ENCODE peak calls at places on chromosomes 3 and 15, in six cellular contexts. One of them, this sample, is unnamed.

GRCh38 chr3:127542441-127542952 is 48.0 kb downstream of the TPRA1 start:
- DNase-seq in SK-N-SH: no peak
- DNase-seq in K562: no peak
- DNase-seq in HepG2: peak
- DNase-seq in GM12878: no peak
- DNase-seq in H1: no peak
- DNase-seq in this sample: no peak

GRCh38 chr3:106699093-106699492 is 678.1 kb upstream of the CCDC54 start:
- DNase-seq in SK-N-SH: no peak
- DNase-seq in K562: no peak
- DNase-seq in HepG2: no peak
- DNase-seq in GM12878: no peak
- DNase-seq in H1: no peak
- DNase-seq in this sample: no peak

GRCh38 chr3:65730449-65730848 is 308.3 kb downstream of the MAGI1 start:
- DNase-seq in SK-N-SH: no peak
- DNase-seq in K562: no peak
- DNase-seq in HepG2: no peak
- DNase-seq in GM12878: no peak
- DNase-seq in H1: no peak
- DNase-seq in this sample: no peak

GRCh38 chr3:81485444-81485865 is 276.0 kb downstream of the GBE1 start:
- DNase-seq in SK-N-SH: no peak
- DNase-seq in K562: no peak
- DNase-seq in HepG2: no peak
- DNase-seq in GM12878: peak
- DNase-seq in H1: no peak
- DNase-seq in this sample: no peak

GRCh38 chr15:42494998-42495360 is 455 bp upstream of the SNAP23 start:
- DNase-seq in SK-N-SH: peak
- DNase-seq in K562: no peak
- DNase-seq in HepG2: peak
- DNase-seq in GM12878: no peak
- DNase-seq in H1: no peak
- DNase-seq in this sample: no peak

GRCh38 chr3:196431193-196432136 is 762 bp downstream of the UBXN7 start:
- DNase-seq in SK-N-SH: peak
- DNase-seq in K562: peak
- DNase-seq in HepG2: peak
- DNase-seq in GM12878: no peak
- DNase-seq in H1: peak
- DNase-seq in this sample: no peak

GRCh38 chr3:132038198-132038825 is 3.5 kb upstream of the CPNE4 start:
- DNase-seq in SK-N-SH: peak
- DNase-seq in K562: no peak
- DNase-seq in HepG2: peak
- DNase-seq in GM12878: no peak
- DNase-seq in H1: no peak
- DNase-seq in this sample: no peak

GRCh38 chr3:36362216-36362615 is 18.1 kb upstream of the STAC start:
- DNase-seq in SK-N-SH: no peak
- DNase-seq in K562: no peak
- DNase-seq in HepG2: no peak
- DNase-seq in GM12878: no peak
- DNase-seq in H1: no peak
- DNase-seq in this sample: no peak

GRCh38 chr3:108036984-108037741 is 53.7 kb downstream of the CD47 start:
- DNase-seq in SK-N-SH: no peak
- DNase-seq in K562: no peak
- DNase-seq in HepG2: no peak
- DNase-seq in GM12878: no peak
- DNase-seq in H1: no peak
- DNase-seq in this sample: no peak

GRCh38 chr15:72961326-72961725 is 90.9 kb upstream of the NEO1 start:
- DNase-seq in SK-N-SH: no peak
- DNase-seq in K562: no peak
- DNase-seq in HepG2: no peak
- DNase-seq in GM12878: no peak
- DNase-seq in H1: no peak
- DNase-seq in this sample: no peak

GRCh38 chr15:26260517-26261133 is 397.5 kb upstream of the ATP10A start:
- DNase-seq in SK-N-SH: peak
- DNase-seq in K562: peak
- DNase-seq in HepG2: peak
- DNase-seq in GM12878: no peak
- DNase-seq in H1: peak
- DNase-seq in this sample: peak

GRCh38 chr3:46755646-46756045 is 38.0 kb upstream of the PRSS50 start:
- DNase-seq in SK-N-SH: no peak
- DNase-seq in K562: no peak
- DNase-seq in HepG2: no peak
- DNase-seq in GM12878: no peak
- DNase-seq in H1: no peak
- DNase-seq in this sample: no peak

GRCh38 chr3:35760147-35760546 is 120.8 kb downstream of the ARPP21 start:
- DNase-seq in SK-N-SH: no peak
- DNase-seq in K562: no peak
- DNase-seq in HepG2: no peak
- DNase-seq in GM12878: no peak
- DNase-seq in H1: no peak
- DNase-seq in this sample: no peak

GRCh38 chr15:88513195-88513594 is 33.3 kb downstream of the DET1 start:
- DNase-seq in SK-N-SH: no peak
- DNase-seq in K562: no peak
- DNase-seq in HepG2: no peak
- DNase-seq in GM12878: no peak
- DNase-seq in H1: no peak
- DNase-seq in this sample: no peak

GRCh38 chr3:46663611-46664135 is 29.8 kb downstream of the ALS2CL start:
- DNase-seq in SK-N-SH: peak
- DNase-seq in K562: no peak
- DNase-seq in HepG2: no peak
- DNase-seq in GM12878: no peak
- DNase-seq in H1: peak
- DNase-seq in this sample: no peak

GRCh38 chr15:59456114-59456513 is 18.1 kb downstream of the FAM81A start:
- DNase-seq in SK-N-SH: no peak
- DNase-seq in K562: no peak
- DNase-seq in HepG2: no peak
- DNase-seq in GM12878: no peak
- DNase-seq in H1: no peak
- DNase-seq in this sample: no peak
- TF ChIP-seq GABPA in SK-N-SH: no peak
- TF ChIP-seq GABPA in K562: no peak
- TF ChIP-seq GABPA in HepG2: no peak
- TF ChIP-seq GABPA in GM12878: no peak
- TF ChIP-seq GABPA in H1: no peak
- TF ChIP-seq GABPA in this sample: no peak

GRCh38 chr3:167396075-167396474 is 16.0 kb upstream of the ZBBX start:
- DNase-seq in SK-N-SH: no peak
- DNase-seq in K562: no peak
- DNase-seq in HepG2: no peak
- DNase-seq in GM12878: no peak
- DNase-seq in H1: no peak
- DNase-seq in this sample: no peak
- TF ChIP-seq GABPA in SK-N-SH: no peak
- TF ChIP-seq GABPA in K562: no peak
- TF ChIP-seq GABPA in HepG2: no peak
- TF ChIP-seq GABPA in GM12878: no peak
- TF ChIP-seq GABPA in H1: no peak
- TF ChIP-seq GABPA in this sample: no peak

DNA sequence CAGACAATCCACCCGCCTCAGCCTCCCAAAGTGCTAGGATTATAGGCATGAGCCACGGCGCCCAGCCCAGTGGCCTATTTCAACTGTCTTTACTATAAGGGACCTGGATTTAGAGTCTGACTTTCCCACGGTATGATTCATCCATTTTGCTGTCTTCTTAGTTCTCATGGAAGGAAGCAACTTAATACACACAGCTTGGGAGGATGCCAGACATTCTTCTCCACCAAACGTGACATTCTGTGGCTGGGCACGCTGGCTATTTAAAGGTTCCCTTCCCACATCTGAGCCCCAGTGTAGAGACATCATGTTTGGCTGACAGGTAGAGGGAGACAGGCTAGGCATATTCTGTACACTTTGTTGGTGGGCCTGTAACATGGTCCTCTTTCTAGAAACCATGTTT is 26.2 kb downstream of the FAM43A start:
- DNase-seq in SK-N-SH: no peak
- DNase-seq in K562: no peak
- DNase-seq in HepG2: peak
- DNase-seq in GM12878: no peak
- DNase-seq in H1: no peak
- DNase-seq in this sample: no peak
- TF ChIP-seq GABPA in SK-N-SH: no peak
- TF ChIP-seq GABPA in K562: no peak
- TF ChIP-seq GABPA in HepG2: no peak
- TF ChIP-seq GABPA in GM12878: no peak
- TF ChIP-seq GABPA in H1: no peak
- TF ChIP-seq GABPA in this sample: no peak

GRCh38 chr15:34693053-34693744 is 61.6 kb downstream of the GJD2 start:
- DNase-seq in SK-N-SH: no peak
- DNase-seq in K562: no peak
- DNase-seq in HepG2: no peak
- DNase-seq in GM12878: no peak
- DNase-seq in H1: no peak
- DNase-seq in this sample: no peak
- TF ChIP-seq GABPA in SK-N-SH: no peak
- TF ChIP-seq GABPA in K562: no peak
- TF ChIP-seq GABPA in HepG2: no peak
- TF ChIP-seq GABPA in GM12878: no peak
- TF ChIP-seq GABPA in H1: no peak
- TF ChIP-seq GABPA in this sample: no peak

DNA sequence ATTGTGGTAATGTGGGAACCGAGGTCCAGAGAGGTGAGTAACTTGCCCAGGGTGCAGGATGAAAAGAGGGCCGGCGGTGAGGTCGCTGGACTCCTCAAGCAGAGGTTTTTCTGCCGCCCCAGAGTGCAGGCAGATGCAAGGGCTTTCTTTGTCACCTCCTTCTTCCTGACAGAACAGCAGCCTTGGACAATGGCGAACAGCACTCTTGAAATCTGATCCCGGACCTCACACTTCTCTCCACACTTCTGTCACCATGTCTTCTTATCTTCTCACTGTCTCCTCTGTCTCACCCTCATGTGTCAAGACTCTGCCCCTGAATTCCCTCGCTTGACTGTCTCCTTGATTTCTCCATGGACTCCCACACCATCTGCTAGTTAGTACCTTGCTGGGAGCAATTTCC is 15.4 kb upstream of the VPS8 start:
- DNase-seq in SK-N-SH: no peak
- DNase-seq in K562: no peak
- DNase-seq in HepG2: no peak
- DNase-seq in GM12878: no peak
- DNase-seq in H1: no peak
- DNase-seq in this sample: no peak
- TF ChIP-seq GABPA in SK-N-SH: no peak
- TF ChIP-seq GABPA in K562: no peak
- TF ChIP-seq GABPA in HepG2: no peak
- TF ChIP-seq GABPA in GM12878: no peak
- TF ChIP-seq GABPA in H1: no peak
- TF ChIP-seq GABPA in this sample: no peak

This sample was measured in HL-60.